ENCODE peak calls at places on chromosomes 12 and 14, in five cellular contexts. Y, Q, O, M and P are unnamed samples.

GRCh38 chr12:17928708-17929366 is 161.2 kb downstream of the RERGL start:
- DNase-seq in Q (peak), O (peak), Y (peak), M (peak), P (peak)

GRCh38 chr12:45204757-45205156 is 11.1 kb upstream of the ANO6 start:
- DNase-seq in O (no peak), Q (no peak), M (no peak), Y (no peak), P (no peak)

GRCh38 chr14:77615231-77616132 is 955 bp downstream of the SPTLC2 start:
- DNase-seq in Y (peak), M (peak), Q (peak), O (no peak), P (no peak)

GRCh38 chr14:91835920-91836843 is 31.2 kb downstream of the TC2N start:
- DNase-seq in O (no peak), Q (peak), M (no peak), Y (peak), P (no peak)

GRCh38 chr12:75831413-75831812 is 200.2 kb downstream of the PHLDA1 start:
- DNase-seq in O (peak), Q (no peak), M (peak), Y (no peak), P (no peak)

GRCh38 chr12:62928632-62929031 is 6.3 kb downstream of the PPM1H start:
- DNase-seq in O (no peak), M (no peak), Q (no peak), Y (peak), P (no peak)

GRCh38 chr14:64238049-64238448 is 56.1 kb downstream of the ESR2 start:
- DNase-seq in O (no peak), Q (no peak), M (no peak), Y (no peak), P (no peak)

GRCh38 chr14:21768116-21768874 is 94.7 kb upstream of the OR4E1 start:
- DNase-seq in Q (peak), M (peak), O (peak), Y (no peak), P (no peak)

GRCh38 chr12:107480836-107481608 is 204.6 kb upstream of the PWP1 start:
- DNase-seq in O (no peak), Y (no peak), M (no peak), Q (no peak), P (no peak)

GRCh38 chr14:105938055-105938863 is 411.9 kb downstream of the TMEM121 start:
- DNase-seq in O (no peak), M (no peak), Q (no peak), Y (no peak), P (no peak)

GRCh38 chr12:91004872-91005271 is at the start of gene EPYC:
- DNase-seq in Y (no peak), O (no peak), M (no peak), Q (no peak), P (no peak)

GRCh38 chr12:5520831-5521230 is 88.9 kb downstream of the NTF3 start:
- DNase-seq in M (no peak), Q (no peak), Y (no peak), O (no peak), P (no peak)

GRCh38 chr14:104103061-104104005 is 17.8 kb downstream of the ASPG start:
- DNase-seq in Q (no peak), O (no peak), Y (no peak), M (no peak), P (no peak)

GRCh38 chr14:61177279-61178225 is 103.6 kb downstream of the TMEM30B start:
- DNase-seq in M (peak), Q (peak), Y (peak), O (no peak), P (peak)

GRCh38 chr14:35353409-35354172 is 51.0 kb downstream of the NFKBIA start:
- DNase-seq in M (no peak), Y (peak), Q (peak), O (no peak), P (no peak)

GRCh38 chr12:6694701-6695100 is 5.5 kb upstream of the ZNF384 start:
- DNase-seq in Y (no peak), O (no peak), Q (no peak), M (no peak), P (no peak)

GRCh38 chr14:104895207-104895785 is 29.4 kb upstream of the PLD4 start:
- DNase-seq in M (no peak), O (no peak), Q (no peak), Y (no peak), P (no peak)

GRCh38 chr12:120835657-120836056 is 68.5 kb downstream of the SPPL3 start:
- DNase-seq in Y (no peak), M (no peak), O (no peak), Q (peak), P (peak)

GRCh38 chr14:103142903-103143302 is 19.6 kb downstream of the TNFAIP2 start:
- DNase-seq in Y (peak), M (no peak), Q (no peak), O (no peak), P (peak)

GRCh38 chr14:100374270-100374669 is 51.1 kb downstream of the SLC25A47 start:
- DNase-seq in M (no peak), O (no peak), Q (no peak), Y (no peak), P (no peak)

GRCh38 chr14:100374891-100375272 is 51.7 kb downstream of the SLC25A47 start:
- DNase-seq in M (peak), O (no peak), Q (no peak), Y (no peak), P (peak)

GRCh38 chr14:100375273-100375962 is 52.3 kb downstream of the SLC25A47 start:
- DNase-seq in M (peak), Y (peak), O (peak), Q (peak), P (peak)

GRCh38 chr14:100375963-100376735 is 53.0 kb downstream of the SLC25A47 start:
- DNase-seq in M (peak), Y (peak), O (peak), Q (peak), P (peak)

DNA sequence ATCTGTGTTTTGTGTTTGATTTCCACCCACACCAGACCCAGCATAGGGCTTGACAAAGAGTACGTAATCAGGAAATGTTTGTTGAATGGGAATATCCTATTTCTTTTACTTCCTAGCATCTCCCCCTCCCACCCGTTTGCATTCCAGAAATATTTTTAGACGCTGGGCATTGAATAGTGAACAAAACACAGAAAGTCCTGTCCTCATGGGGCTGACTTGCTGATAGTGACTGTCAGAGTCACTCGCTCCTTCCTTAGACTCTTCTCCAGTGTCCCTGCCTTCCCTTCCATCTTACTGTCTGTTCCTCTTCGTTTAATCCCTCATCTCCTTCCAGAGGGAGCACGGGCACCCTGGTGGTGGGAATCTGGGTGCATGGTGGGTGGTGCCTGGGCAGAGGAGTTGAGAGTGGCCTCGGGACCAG is 53.6 kb downstream of the SLC25A47 start:
- DNase-seq in O (no peak), Q (peak), M (peak), Y (peak), P (peak)
- TF ChIP-seq CTCF in O (peak), Q (peak), M (peak), Y (no peak), P (peak)

GRCh38 chr12:25126086-25126485 is 68.9 kb downstream of the DNAI7 start:
- DNase-seq in Y (no peak), M (no peak), O (no peak), Q (no peak), P (no peak)

GRCh38 chr12:25135531-25136154 is 59.3 kb downstream of the DNAI7 start:
- DNase-seq in Q (peak), O (no peak), M (no peak), Y (peak), P (no peak)

GRCh38 chr12:25131270-25131669 is 63.7 kb downstream of the DNAI7 start:
- DNase-seq in M (no peak), O (no peak), Y (no peak), Q (peak), P (no peak)

GRCh38 chr12:25130741-25131188 is 64.2 kb downstream of the DNAI7 start:
- DNase-seq in O (peak), Y (no peak), Q (peak), M (peak), P (peak)
- TF ChIP-seq CTCF in O (peak), Y (peak), Q (peak), M (peak), P (peak)

DNA sequence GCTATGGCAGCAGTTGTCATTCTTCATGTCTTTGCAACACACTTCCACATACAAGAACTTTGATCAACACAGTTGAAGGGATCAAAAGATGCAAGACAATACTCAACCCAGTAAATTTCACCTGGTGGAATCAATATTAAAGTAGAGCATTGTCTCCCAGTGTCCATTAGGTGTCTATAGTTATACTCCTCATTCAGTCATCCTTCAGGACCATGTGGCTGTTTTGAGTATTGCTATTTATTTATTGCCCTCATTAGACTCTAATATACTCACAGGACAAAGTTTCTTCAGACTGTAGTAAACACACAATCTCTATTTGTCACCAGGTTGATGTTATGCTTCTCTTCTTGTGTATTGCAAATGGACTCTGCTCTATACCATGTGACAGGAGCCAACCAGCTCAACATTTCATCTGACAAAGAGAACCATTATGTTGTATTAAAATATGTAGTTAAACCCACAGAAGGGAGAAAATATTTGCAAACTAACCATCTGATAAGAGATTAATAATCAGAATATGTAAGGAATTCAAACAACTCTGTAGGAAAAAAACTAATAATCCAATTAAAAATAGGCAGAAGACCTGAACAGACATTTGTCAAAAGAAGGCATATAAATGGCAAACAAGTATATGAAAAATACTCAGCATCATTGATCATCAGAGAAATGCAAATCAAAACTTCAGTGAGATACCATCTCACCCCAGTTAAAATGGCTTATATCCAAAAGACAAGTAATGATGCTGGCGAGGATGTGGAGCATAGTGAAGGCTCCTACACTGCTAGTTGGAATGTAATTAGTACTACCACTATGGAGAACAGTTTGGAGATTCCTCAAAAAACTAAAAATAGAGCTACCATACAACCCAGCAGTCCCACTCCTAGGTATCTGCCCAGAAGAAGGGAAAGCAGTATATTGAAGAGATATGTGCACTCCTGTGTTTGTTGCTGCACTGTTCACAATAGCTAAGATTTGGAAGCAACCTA is 146.3 kb downstream of the TGFB3 start:
- DNase-seq in Y (no peak), Q (no peak), O (no peak), M (no peak), P (peak)
- TF ChIP-seq CTCF in Y (no peak), Q (no peak), O (no peak), M (no peak), P (no peak)

DNA sequence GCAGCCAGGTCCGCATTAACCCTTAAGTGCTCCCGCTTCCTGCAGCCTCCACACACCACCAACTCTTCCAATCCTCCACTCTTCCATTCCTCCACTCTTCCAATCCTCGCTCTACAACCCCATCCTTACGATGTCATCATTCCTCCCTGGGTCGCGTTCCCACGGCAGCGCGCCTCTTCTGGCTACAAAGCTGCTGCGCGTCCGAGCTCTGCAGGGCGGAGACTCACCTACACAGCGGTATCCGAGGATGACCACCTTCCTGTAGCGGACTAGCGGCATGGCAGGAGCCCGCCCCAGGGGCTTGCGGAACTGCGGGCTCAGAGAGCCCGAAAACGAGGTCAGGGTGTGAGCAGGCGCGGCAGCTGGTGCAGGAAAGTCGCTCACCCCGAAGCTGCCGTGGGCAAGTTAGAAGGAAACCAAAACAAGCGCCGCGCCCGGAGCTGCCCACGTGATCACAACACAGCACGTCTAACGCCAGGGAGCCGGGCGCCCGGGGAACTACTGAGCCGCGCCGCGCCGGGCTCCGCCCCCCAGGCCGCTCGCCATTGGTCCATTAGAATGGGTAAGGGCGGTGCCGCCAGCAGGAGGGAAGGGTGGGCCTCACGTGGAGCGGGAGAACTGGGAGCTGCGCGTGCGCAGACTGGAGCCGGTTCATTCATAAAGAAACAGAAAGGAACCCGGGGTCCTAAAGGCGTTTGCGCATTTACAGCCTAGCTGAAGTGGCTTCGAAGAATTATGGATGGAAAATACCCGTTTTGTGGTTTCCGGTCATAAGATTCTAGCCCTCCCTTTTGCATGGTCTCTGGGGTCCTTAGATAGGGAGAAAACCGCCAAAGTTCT is at the start of gene RHEBL1:
- DNase-seq in Y (peak), Q (peak), M (peak), O (peak), P (peak)
- TF ChIP-seq CTCF in Y (no peak), Q (peak), M (peak), O (peak), P (peak)

GRCh38 chr14:28297559-28297958 is 469.0 kb upstream of the FOXG1 start:
- DNase-seq in Q (no peak), Y (no peak), M (no peak), O (no peak), P (no peak)
- TF ChIP-seq CTCF in Q (no peak), Y (no peak), M (no peak), O (no peak), P (no peak)

GRCh38 chr12:52442600-52443061 is 8.5 kb upstream of the KRT75 start:
- DNase-seq in Y (peak), M (peak), Q (peak), O (peak), P (peak)
- TF ChIP-seq CTCF in Y (no peak), M (no peak), Q (no peak), O (peak), P (peak)

GRCh38 chr12:57280234-57281062 is 29.5 kb upstream of the STAC3 start:
- DNase-seq in Y (peak), Q (peak), M (peak), O (peak), P (peak)

GRCh38 chr12:57278465-57279453 is 27.8 kb upstream of the STAC3 start:
- DNase-seq in Q (no peak), O (no peak), Y (no peak), M (peak), P (no peak)

GRCh38 chr12:57273516-57273915 is 22.5 kb upstream of the STAC3 start:
- DNase-seq in Y (no peak), M (no peak), Q (no peak), O (no peak), P (no peak)

GRCh38 chr12:57272337-57273151 is 21.6 kb upstream of the STAC3 start:
- DNase-seq in Y (no peak), O (peak), M (peak), Q (no peak), P (peak)

GRCh38 chr12:57276935-57277563 is 26.1 kb upstream of the STAC3 start:
- DNase-seq in M (peak), Y (no peak), Q (peak), O (peak), P (peak)
- TF ChIP-seq CTCF in M (peak), Y (peak), Q (peak), O (peak), P (peak)

DNA sequence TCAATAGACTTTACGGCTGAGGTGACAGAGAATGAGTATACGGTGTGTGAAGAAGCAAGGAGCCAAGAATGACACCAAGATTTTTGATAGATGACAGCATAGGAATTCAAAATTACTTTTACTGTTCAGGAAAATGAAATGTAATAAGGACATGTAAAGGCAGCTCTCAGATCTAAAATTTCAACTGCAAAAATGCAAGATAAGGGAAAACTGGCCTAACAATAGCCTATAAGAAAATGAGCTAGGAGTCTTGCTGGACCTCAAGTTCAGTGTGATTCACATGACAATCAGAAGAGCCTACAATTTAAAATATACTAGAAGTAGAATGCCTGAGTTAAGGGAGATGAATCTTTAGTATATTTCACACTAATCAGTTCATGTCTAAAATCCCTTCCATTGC is 102.0 kb downstream of the RPS29 start:
- DNase-seq in Q (no peak), O (no peak), M (no peak), Y (no peak), P (no peak)
- TF ChIP-seq CTCF in Q (no peak), O (no peak), M (no peak), Y (no peak), P (no peak)